ENCODE peak calls at places on chromosomes 3 and 15, in six cellular contexts. E is NCI-H1092 treated with DMSO at 0.1 percent for 48 hours, J is iris pigment epithelial cell, N is small intestine, W is NCI-H774, L is kidney epithelial cell. K is an unnamed sample.

GRCh38 chr3:169186596-169186995 is 476.9 kb downstream of the MECOM start:
- DNase-seq in E (no peak), L (peak), J (no peak), N (no peak), W (no peak), K (no peak)

GRCh38 chr15:70585707-70586034 is 177.7 kb downstream of the UACA start:
- DNase-seq in E (no peak), J (no peak), L (no peak), N (peak), W (no peak), K (no peak)

GRCh38 chr15:94470492-94470891 is 239.1 kb downstream of the MCTP2 start:
- DNase-seq in W (no peak), J (no peak), E (no peak), L (no peak), N (no peak), K (no peak)

GRCh38 chr15:29143909-29144308 is 125.7 kb downstream of the NSMCE3 start:
- DNase-seq in N (no peak), J (peak), E (no peak), L (peak), W (no peak), K (no peak)

GRCh38 chr3:15436246-15436645 is 8.8 kb downstream of the EAF1 start:
- DNase-seq in J (no peak), L (no peak), W (no peak), N (no peak), E (no peak), K (no peak)

GRCh38 chr3:122094125-122094524 is 39.0 kb downstream of the CD86 start:
- DNase-seq in J (no peak), L (no peak), W (no peak), N (no peak), E (no peak), K (no peak)

GRCh38 chr3:9448643-9449042 is 51.2 kb downstream of the SETD5 start:
- DNase-seq in N (no peak), W (no peak), L (no peak), J (peak), E (no peak), K (no peak)

GRCh38 chr15:56366211-56366610 is 985 bp downstream of the TEX9 start:
- DNase-seq in L (no peak), E (no peak), N (no peak), J (no peak), W (no peak), K (no peak)

GRCh38 chr15:97473615-97474014 is 486.9 kb upstream of the ARRDC4 start:
- DNase-seq in E (no peak), L (no peak), N (no peak), W (no peak), J (no peak), K (no peak)

GRCh38 chr3:35760147-35760546 is 120.8 kb downstream of the ARPP21 start:
- DNase-seq in E (no peak), J (no peak), N (no peak), L (no peak), W (no peak), K (no peak)

GRCh38 chr3:10678796-10679376 is 137.1 kb upstream of the SLC6A11 start:
- DNase-seq in L (no peak), N (no peak), J (no peak), E (no peak), W (no peak), K (no peak)

GRCh38 chr15:81023483-81024264 is 23.0 kb downstream of the TLNRD1 start:
- DNase-seq in N (no peak), L (no peak), E (no peak), J (peak), W (no peak), K (no peak)

GRCh38 chr3:194876403-194877165 is 190.9 kb downstream of the FAM43A start:
- DNase-seq in J (no peak), N (no peak), W (no peak), E (no peak), L (no peak), K (no peak)

GRCh38 chr3:140416686-140417085 is 261.2 kb upstream of the TRIM42 start:
- DNase-seq in E (peak), W (no peak), J (no peak), L (no peak), N (no peak), K (no peak)

GRCh38 chr3:75171632-75172230 is 492.4 kb upstream of the FRG2C start:
- DNase-seq in W (no peak), L (no peak), N (peak), E (peak), J (peak), K (no peak)

GRCh38 chr3:155070932-155071387 is 9.2 kb upstream of the MME start:
- DNase-seq in N (no peak), J (peak), W (no peak), L (peak), E (no peak), K (no peak)

GRCh38 chr3:195762611-195763247 is 42.0 kb downstream of the MUC20 start:
- DNase-seq in J (no peak), N (no peak), W (no peak), L (no peak), E (no peak), K (no peak)

K was measured in central memory CD4-positive, alpha-beta T cell.